ENCODE peak calls at places on chromosomes 12 and 14, in nine cellular contexts. W is activated naive CD8-positive, alpha-beta T cell treated with anti-CD3 and anti-CD28 coated beads, Interleukin-2, amount 50 U/mL, for 16 hours; P is NCI-H2081; X is stromal cell of bone marrow; L is C1 segment of cervical spinal cord; T is NCI-H1436; C is T-helper 1 cell; A is stimulated activated CD4-positive, alpha-beta T cell treated with anti-CD3 and anti-CD28 coated beads, TNF-alpha, amount 100 ng/mL, for 1 hour; R is epithelial cell of proximal tubule. U is an unnamed sample.

GRCh38 chr14:23114669-23115491 is 4.2 kb downstream of the CEBPE start:
- DNase-seq in T (no peak), P (no peak), R (peak), X (peak), A (no peak), W (no peak), L (no peak), C (no peak), U (no peak)

GRCh38 chr14:39843881-39844280 is 411.6 kb upstream of the FBXO33 start:
- DNase-seq in C (no peak), R (no peak), L (no peak), P (no peak), X (no peak), W (no peak), T (no peak), A (no peak), U (no peak)

GRCh38 chr14:100878271-100879146 is 25.0 kb downstream of the RTL1 start:
- DNase-seq in T (no peak), C (no peak), A (no peak), W (no peak), P (no peak), L (no peak), R (no peak), X (no peak), U (no peak)

GRCh38 chr12:100553851-100554404 is 19.6 kb upstream of the GAS2L3 start:
- DNase-seq in P (no peak), L (no peak), X (no peak), T (no peak), C (no peak), W (no peak), R (no peak), A (no peak), U (no peak)

GRCh38 chr12:80702889-80703605 is 4.4 kb upstream of the MYF6 start:
- DNase-seq in P (peak), X (peak), W (no peak), A (no peak), R (peak), C (no peak), T (peak), L (no peak), U (peak)

GRCh38 chr14:49582211-49582977 is 3.8 kb downstream of the RPS29 start:
- DNase-seq in P (no peak), L (no peak), T (no peak), X (no peak), W (no peak), C (no peak), A (no peak), R (no peak), U (no peak)

GRCh38 chr12:64544371-64544770 is 65.9 kb upstream of the RASSF3 start:
- DNase-seq in L (no peak), T (no peak), C (no peak), P (no peak), X (no peak), W (no peak), R (no peak), A (no peak), U (no peak)

GRCh38 chr14:65168840-65169239 is 66.5 kb upstream of the MAX start:
- DNase-seq in A (no peak), X (peak), P (no peak), L (no peak), W (no peak), T (no peak), C (no peak), R (no peak), U (no peak)

GRCh38 chr12:119686355-119686754 is 18.4 kb downstream of the PRKAB1 start:
- DNase-seq in C (no peak), T (no peak), L (no peak), P (no peak), A (no peak), R (no peak), W (no peak), X (no peak), U (no peak)

GRCh38 chr14:76098916-76099675 is 52.6 kb upstream of the GPATCH2L start:
- DNase-seq in L (no peak), P (peak), C (no peak), R (no peak), T (no peak), W (no peak), A (no peak), X (no peak), U (no peak)

U was measured in NCI-H2227 treated with DMSO at 0.1 percent for 48 hours.